ENCODE peak calls at places on chromosomes 12 and 14, in nine cellular contexts. F, Z, D, M, T, L, N, X and U are unnamed samples.

GRCh38 chr12:7190268-7191055 is 976 bp downstream of the PEX5 start:
- DNase-seq in F (peak; percentile 57), Z (peak; percentile 22), D (peak; percentile 80), M (no peak), T (peak; percentile 70), L (no peak), N (peak; percentile 47), X (peak; percentile 34), U (peak; percentile 17)

GRCh38 chr12:55495490-55495889 is 3.3 kb downstream of the OR6C68 start:
- DNase-seq in F (no peak), Z (no peak), D (no peak), M (no peak), T (no peak), L (no peak), N (no peak), X (no peak), U (no peak)

GRCh38 chr12:3698218-3698974 is 54.5 kb downstream of the CRACR2A start:
- DNase-seq in F (peak; percentile 96), Z (peak; percentile 92), D (no peak), M (no peak), T (no peak), L (peak; percentile 3), N (no peak), X (peak; percentile 26), U (peak; percentile 84)

GRCh38 chr12:127588224-127588623 is 678.7 kb upstream of the TMEM132C start:
- DNase-seq in F (peak; percentile 90), Z (no peak), D (no peak), M (no peak), T (peak; percentile 88), L (no peak), N (no peak), X (no peak), U (peak; percentile 1)

GRCh38 chr12:49920241-49920914 is 16.7 kb upstream of the FAIM2 start:
- DNase-seq in F (peak; percentile 18), Z (no peak), D (peak; percentile 42), M (no peak), T (peak; percentile 63), L (no peak), N (no peak), X (no peak), U (no peak)

GRCh38 chr12:106084048-106084671 is 54.6 kb downstream of the NUAK1 start:
- DNase-seq in F (peak; percentile 76), Z (no peak), D (no peak), M (peak; percentile 40), T (peak; percentile 65), L (no peak), N (no peak), X (peak; percentile 68), U (peak; percentile 47)

GRCh38 chr12:121980892-121981272 is 40.8 kb upstream of the BCL7A start:
- DNase-seq in F (no peak), Z (no peak), D (no peak), M (no peak), T (no peak), L (no peak), N (no peak), X (no peak), U (no peak)

GRCh38 chr12:32107376-32108267 is 975 bp downstream of the BICD1 start:
- DNase-seq in F (peak; percentile 78), Z (no peak), D (no peak), M (peak; percentile 16), T (no peak), L (no peak), N (no peak), X (peak; percentile 47), U (peak; percentile 86)

GRCh38 chr14:99529899-99530298 is 48.7 kb downstream of the CCNK start:
- DNase-seq in F (no peak), Z (no peak), D (no peak), M (no peak), T (no peak), L (no peak), N (no peak), X (no peak), U (no peak)

GRCh38 chr12:39692258-39692853 is 72.8 kb upstream of the ABCD2 start:
- DNase-seq in F (peak; percentile 1), Z (no peak), D (no peak), M (peak; percentile 0), T (no peak), L (no peak), N (no peak), X (peak; percentile 14), U (no peak)

GRCh38 chr14:33686218-33686617 is 264.7 kb downstream of the EGLN3 start:
- DNase-seq in F (peak; percentile 89), Z (no peak), D (no peak), M (no peak), T (no peak), L (no peak), N (no peak), X (no peak), U (peak; percentile 84)

GRCh38 chr12:24560867-24561266 is 388.0 kb downstream of the BCAT1 start:
- DNase-seq in F (no peak), Z (no peak), D (no peak), M (no peak), T (no peak), L (no peak), N (no peak), X (no peak), U (no peak)

GRCh38 chr14:23573384-23573783 is 5.2 kb downstream of the JPH4 start:
- DNase-seq in F (no peak), Z (peak; percentile 57), D (no peak), M (no peak), T (no peak), L (no peak), N (no peak), X (no peak), U (no peak)

GRCh38 chr12:3256103-3256551 is 178.9 kb downstream of the TSPAN9 start:
- DNase-seq in F (no peak), Z (no peak), D (peak; percentile 66), M (no peak), T (no peak), L (no peak), N (no peak), X (no peak), U (no peak)

GRCh38 chr12:23596568-23596967 is 352.9 kb downstream of the SOX5 start:
- DNase-seq in F (no peak), Z (no peak), D (no peak), M (no peak), T (no peak), L (no peak), N (no peak), X (no peak), U (no peak)

GRCh38 chr12:92199846-92200576 is 54.4 kb upstream of the BTG1 start:
- DNase-seq in F (peak; percentile 77), Z (no peak), D (no peak), M (no peak), T (no peak), L (no peak), N (no peak), X (no peak), U (no peak)

GRCh38 chr14:93219103-93219726 is 12.2 kb downstream of the UBR7 start:
- DNase-seq in F (peak; percentile 63), Z (peak; percentile 31), D (no peak), M (peak; percentile 51), T (no peak), L (peak; percentile 68), N (no peak), X (peak; percentile 70), U (peak; percentile 51)

GRCh38 chr14:38973083-38973700 is 129.8 kb downstream of the SEC23A start:
- DNase-seq in F (no peak), Z (no peak), D (no peak), M (no peak), T (no peak), L (no peak), N (no peak), X (no peak), U (no peak)

GRCh38 chr12:2895511-2895910 is 4.8 kb downstream of the TULP3 start:
- DNase-seq in F (peak; percentile 17), Z (no peak), D (no peak), M (no peak), T (no peak), L (no peak), N (no peak), X (peak; percentile 46), U (no peak)

GRCh38 chr14:59354666-59355065 is 110.5 kb downstream of the GPR135 start:
- DNase-seq in F (peak; percentile 88), Z (no peak), D (no peak), M (no peak), T (no peak), L (no peak), N (no peak), X (no peak), U (peak; percentile 97)

GRCh38 chr12:117069926-117070900 is 29.0 kb downstream of the TESC start:
- DNase-seq in F (no peak), Z (no peak), D (peak; percentile 82), M (no peak), T (no peak), L (no peak), N (no peak), X (no peak), U (no peak)

GRCh38 chr12:29334911-29335310 is 46.1 kb downstream of the ERGIC2 start:
- DNase-seq in F (peak; percentile 39), Z (no peak), D (no peak), M (no peak), T (no peak), L (no peak), N (no peak), X (no peak), U (no peak)

GRCh38 chr14:104357689-104358527 is 219.5 kb downstream of the KIF26A start:
- DNase-seq in F (no peak), Z (no peak), D (no peak), M (no peak), T (peak; percentile 56), L (no peak), N (peak; percentile 13), X (no peak), U (no peak)

GRCh38 chr14:62745496-62745895 is 299.8 kb downstream of the KCNH5 start:
- DNase-seq in F (no peak), Z (no peak), D (no peak), M (no peak), T (no peak), L (no peak), N (no peak), X (no peak), U (peak; percentile 59)

GRCh38 chr12:77720258-77720657 is 110.4 kb upstream of the NAV3 start:
- DNase-seq in F (peak; percentile 24), Z (no peak), D (no peak), M (no peak), T (no peak), L (no peak), N (no peak), X (peak; percentile 2), U (no peak)

GRCh38 chr12:104953323-104953722 is 4.8 kb downstream of the SLC41A2 start:
- DNase-seq in F (no peak), Z (no peak), D (no peak), M (no peak), T (no peak), L (no peak), N (no peak), X (no peak), U (no peak)

GRCh38 chr14:61418749-61419148 is 97.4 kb downstream of the PRKCH start:
- DNase-seq in F (no peak), Z (no peak), D (no peak), M (no peak), T (no peak), L (no peak), N (no peak), X (no peak), U (no peak)